ENCODE peak calls at places on chromosome 6, in five cellular contexts. One of them, this sample, is unnamed.

GRCh38 chr6:155549928-155550327 is 94.3 kb upstream of the NOX3 start:
- DNase-seq in GM20000: no peak
- DNase-seq in Caki2: no peak
- DNase-seq in HEK293T: no peak
- DNase-seq in cardiac fibroblast: no peak
- DNase-seq in this sample: no peak

GRCh38 chr6:24888967-24889366 is 46.8 kb downstream of the RIPOR2 start:
- DNase-seq in Caki2: no peak
- DNase-seq in HEK293T: no peak
- DNase-seq in GM20000: no peak
- DNase-seq in cardiac fibroblast: no peak
- DNase-seq in this sample: no peak

GRCh38 chr6:109322825-109323580 is 59.3 kb downstream of the CD164 start:
- DNase-seq in HEK293T: no peak
- DNase-seq in cardiac fibroblast: no peak
- DNase-seq in Caki2: no peak
- DNase-seq in GM20000: no peak
- DNase-seq in this sample: no peak

GRCh38 chr6:53943410-53943809 is 148.6 kb downstream of the LRRC1 start:
- DNase-seq in cardiac fibroblast: peak
- DNase-seq in GM20000: no peak
- DNase-seq in Caki2: no peak
- DNase-seq in HEK293T: no peak
- DNase-seq in this sample: no peak

GRCh38 chr6:16595514-16595913 is 165.7 kb downstream of the ATXN1 start:
- DNase-seq in cardiac fibroblast: no peak
- DNase-seq in GM20000: no peak
- DNase-seq in HEK293T: no peak
- DNase-seq in Caki2: no peak
- DNase-seq in this sample: no peak

GRCh38 chr6:112357801-112358200 is 10.7 kb downstream of the RFPL4B start:
- DNase-seq in GM20000: no peak
- DNase-seq in Caki2: no peak
- DNase-seq in HEK293T: no peak
- DNase-seq in cardiac fibroblast: peak
- DNase-seq in this sample: no peak

GRCh38 chr6:1917628-1918371 is 308.1 kb downstream of the FOXC1 start:
- DNase-seq in GM20000: no peak
- DNase-seq in Caki2: peak
- DNase-seq in HEK293T: no peak
- DNase-seq in cardiac fibroblast: peak
- DNase-seq in this sample: no peak

GRCh38 chr6:136669299-136669699 is 119.1 kb upstream of the MAP7 start:
- DNase-seq in GM20000: no peak
- DNase-seq in HEK293T: no peak
- DNase-seq in Caki2: peak
- DNase-seq in cardiac fibroblast: peak
- DNase-seq in this sample: no peak

GRCh38 chr6:1317302-1317815 is 5.5 kb downstream of the FOXQ1 start:
- DNase-seq in Caki2: no peak
- DNase-seq in cardiac fibroblast: no peak
- DNase-seq in HEK293T: no peak
- DNase-seq in GM20000: peak
- DNase-seq in this sample: no peak

This sample was measured in Right ventricle myocardium inferior.